ENCODE peak calls at places on chromosome 10, in ten cellular contexts. I is DMS153; E is KBM-7; D is activated effector memory CD4-positive, alpha-beta T cell treated with Interleukin-2 at 50 U/mL for 16 hours; B is neural crest cell; J is Calu3; T is naive thymus-derived CD8-positive, alpha-beta T cell; U is heart left ventricle; Q is RWPE1; O is MM.1S. S is an unnamed sample.

GRCh38 chr10:4403638-4404252 is 422.3 kb upstream of the AKR1E2 start:
- DNase-seq in T (no peak), D (no peak), U (no peak), E (no peak), Q (no peak), O (no peak), J (no peak), B (no peak), I (no peak), S (no peak)

GRCh38 chr10:28774051-28774995 is 97.0 kb downstream of the BAMBI start:
- DNase-seq in U (no peak), D (no peak), Q (no peak), I (peak), E (no peak), O (no peak), B (no peak), T (no peak), J (no peak), S (no peak)

GRCh38 chr10:3353235-3353634 is 180.7 kb upstream of the PITRM1 start:
- DNase-seq in U (no peak), J (no peak), B (no peak), D (no peak), Q (no peak), O (no peak), E (no peak), T (no peak), I (no peak), S (no peak)

GRCh38 chr10:119817991-119818888 is 54.4 kb downstream of the MCMBP start:
- DNase-seq in B (peak), U (peak), I (no peak), Q (peak), O (no peak), D (no peak), E (no peak), T (no peak), J (no peak), S (no peak)

GRCh38 chr10:14543048-14543903 is 212.6 kb upstream of the FRMD4A start:
- DNase-seq in B (no peak), D (no peak), I (no peak), E (peak), U (peak), J (no peak), O (peak), T (peak), Q (no peak), S (peak)

GRCh38 chr10:16832351-16833080 is 15.3 kb upstream of the RSU1 start:
- DNase-seq in U (peak), B (no peak), T (no peak), I (peak), O (no peak), E (no peak), Q (peak), D (no peak), J (peak), S (peak)

GRCh38 chr10:88995156-88995876 is 4.7 kb downstream of the FAS start:
- DNase-seq in D (no peak), E (no peak), B (no peak), O (no peak), I (no peak), Q (no peak), U (no peak), T (no peak), J (no peak), S (no peak)

GRCh38 chr10:95408931-95409873 is 118.4 kb upstream of the PDLIM1 start:
- DNase-seq in U (no peak), T (no peak), J (peak), I (no peak), Q (no peak), B (no peak), E (no peak), D (no peak), O (no peak), S (no peak)